ENCODE peak calls at places on chromosomes 1 and 21, in six cellular contexts. One of them, this sample, is unnamed. For H3K79me1, the result is how much of the 10 kb centered on the place peaks cover.

GRCh38 chr21:39392296-39392695 is 43.4 kb upstream of the HMGN1 start:
- DNase-seq in H1: no peak
- DNase-seq in trophoblast cell: no peak
- DNase-seq in mesenchymal stem cell: no peak
- DNase-seq in IMR-90: no peak
- DNase-seq in neuronal stem cell: no peak
- DNase-seq in this sample: no peak

GRCh38 chr1:6208723-6209660 is 3.1 kb downstream of the RNF207 start:
- DNase-seq in IMR-90: peak
- DNase-seq in mesenchymal stem cell: peak
- DNase-seq in neuronal stem cell: peak
- DNase-seq in H1: no peak
- DNase-seq in trophoblast cell: peak
- DNase-seq in this sample: peak

GRCh38 chr1:16233431-16233830 is 3.6 kb downstream of the CPLANE2 start:
- DNase-seq in trophoblast cell: no peak
- DNase-seq in neuronal stem cell: no peak
- DNase-seq in mesenchymal stem cell: no peak
- DNase-seq in IMR-90: no peak
- DNase-seq in H1: no peak
- DNase-seq in this sample: no peak

GRCh38 chr1:62356257-62356835 is 37.1 kb upstream of the KANK4 start:
- DNase-seq in H1: no peak
- DNase-seq in trophoblast cell: peak
- DNase-seq in mesenchymal stem cell: peak
- DNase-seq in neuronal stem cell: no peak
- DNase-seq in IMR-90: peak
- DNase-seq in this sample: no peak

GRCh38 chr1:117663156-117663902 is 57.5 kb downstream of the TENT5C start:
- DNase-seq in neuronal stem cell: no peak
- DNase-seq in mesenchymal stem cell: no peak
- DNase-seq in H1: no peak
- DNase-seq in trophoblast cell: no peak
- DNase-seq in IMR-90: no peak
- DNase-seq in this sample: no peak

GRCh38 chr1:111903858-111904449 is 85.5 kb downstream of the KCND3 start:
- DNase-seq in mesenchymal stem cell: no peak
- DNase-seq in trophoblast cell: no peak
- DNase-seq in neuronal stem cell: no peak
- DNase-seq in H1: no peak
- DNase-seq in IMR-90: no peak
- DNase-seq in this sample: no peak

GRCh38 chr1:209008586-209008985 is 574.9 kb upstream of the CAMK1G start:
- DNase-seq in neuronal stem cell: no peak
- DNase-seq in mesenchymal stem cell: no peak
- DNase-seq in H1: no peak
- DNase-seq in IMR-90: no peak
- DNase-seq in trophoblast cell: no peak
- DNase-seq in this sample: no peak

GRCh38 chr1:214416417-214417212 is 134.8 kb downstream of the PTPN14 start:
- DNase-seq in IMR-90: peak
- DNase-seq in H1: no peak
- DNase-seq in neuronal stem cell: no peak
- DNase-seq in trophoblast cell: no peak
- DNase-seq in mesenchymal stem cell: peak
- DNase-seq in this sample: no peak

GRCh38 chr1:76939107-76939816 is 72.0 kb downstream of the ST6GALNAC5 start:
- DNase-seq in mesenchymal stem cell: peak
- DNase-seq in neuronal stem cell: peak
- DNase-seq in H1: no peak
- DNase-seq in trophoblast cell: no peak
- DNase-seq in IMR-90: peak
- DNase-seq in this sample: no peak

GRCh38 chr21:31786164-31786920 is 54.4 kb upstream of the SCAF4 start:
- DNase-seq in neuronal stem cell: no peak
- DNase-seq in IMR-90: no peak
- DNase-seq in H1: no peak
- DNase-seq in mesenchymal stem cell: no peak
- DNase-seq in trophoblast cell: peak
- DNase-seq in this sample: no peak

GRCh38 chr1:154178006-154178405 is 13.9 kb downstream of the TPM3 start:
- DNase-seq in IMR-90: no peak
- DNase-seq in H1: no peak
- DNase-seq in trophoblast cell: no peak
- DNase-seq in mesenchymal stem cell: no peak
- DNase-seq in neuronal stem cell: no peak
- DNase-seq in this sample: no peak

GRCh38 chr1:101373570-101373969 is 136.8 kb downstream of the S1PR1 start:
- DNase-seq in H1: no peak
- DNase-seq in mesenchymal stem cell: no peak
- DNase-seq in neuronal stem cell: no peak
- DNase-seq in IMR-90: no peak
- DNase-seq in trophoblast cell: no peak
- DNase-seq in this sample: no peak

GRCh38 chr1:64209221-64209620 is 5.8 kb downstream of the UBE2U start:
- DNase-seq in H1: no peak
- DNase-seq in mesenchymal stem cell: no peak
- DNase-seq in neuronal stem cell: no peak
- DNase-seq in trophoblast cell: peak
- DNase-seq in IMR-90: no peak
- DNase-seq in this sample: no peak

GRCh38 chr1:9816199-9816598 is 7.6 kb downstream of the CLSTN1 start:
- DNase-seq in trophoblast cell: no peak
- DNase-seq in neuronal stem cell: no peak
- DNase-seq in mesenchymal stem cell: no peak
- DNase-seq in IMR-90: peak
- DNase-seq in H1: no peak
- DNase-seq in this sample: no peak

GRCh38 chr1:1946540-1946939 is 27.5 kb upstream of the TMEM52 start:
- DNase-seq in IMR-90: peak
- DNase-seq in neuronal stem cell: no peak
- DNase-seq in trophoblast cell: no peak
- DNase-seq in mesenchymal stem cell: no peak
- DNase-seq in H1: no peak
- DNase-seq in this sample: no peak

GRCh38 chr1:151472852-151473731 is 13.8 kb upstream of the POGZ start:
- DNase-seq in trophoblast cell: peak
- DNase-seq in neuronal stem cell: peak
- DNase-seq in IMR-90: peak
- DNase-seq in mesenchymal stem cell: peak
- DNase-seq in H1: no peak
- DNase-seq in this sample: peak

GRCh38 chr1:178946855-178947687 is 76.2 kb upstream of the ANGPTL1 start:
- DNase-seq in H1: no peak
- DNase-seq in trophoblast cell: no peak
- DNase-seq in mesenchymal stem cell: no peak
- DNase-seq in neuronal stem cell: no peak
- DNase-seq in IMR-90: no peak
- DNase-seq in this sample: no peak

GRCh38 chr21:38129711-38130110 is 127.1 kb upstream of the KCNJ15 start:
- DNase-seq in IMR-90: no peak
- DNase-seq in trophoblast cell: no peak
- DNase-seq in neuronal stem cell: no peak
- DNase-seq in mesenchymal stem cell: no peak
- DNase-seq in H1: no peak
- DNase-seq in this sample: no peak

GRCh38 chr21:35219291-35219690 is 170.2 kb upstream of the RUNX1 start:
- DNase-seq in IMR-90: no peak
- DNase-seq in mesenchymal stem cell: no peak
- DNase-seq in H1: no peak
- DNase-seq in trophoblast cell: no peak
- DNase-seq in neuronal stem cell: no peak
- DNase-seq in this sample: no peak

GRCh38 chr1:4180066-4180735 is 280.1 kb upstream of the C1orf174 start:
- DNase-seq in neuronal stem cell: no peak
- DNase-seq in mesenchymal stem cell: no peak
- DNase-seq in trophoblast cell: no peak
- DNase-seq in H1: no peak
- DNase-seq in IMR-90: no peak
- DNase-seq in this sample: no peak

GRCh38 chr1:31779687-31780086 is 15.5 kb upstream of the ADGRB2 start:
- DNase-seq in trophoblast cell: no peak
- DNase-seq in mesenchymal stem cell: no peak
- DNase-seq in IMR-90: no peak
- DNase-seq in neuronal stem cell: no peak
- DNase-seq in H1: no peak
- DNase-seq in this sample: no peak

GRCh38 chr1:166924829-166925541 is 48.9 kb upstream of the TADA1 start:
- DNase-seq in neuronal stem cell: no peak
- DNase-seq in IMR-90: no peak
- DNase-seq in mesenchymal stem cell: no peak
- DNase-seq in H1: no peak
- DNase-seq in trophoblast cell: no peak
- DNase-seq in this sample: no peak

GRCh38 chr1:47578026-47578861 is 140.4 kb downstream of the FOXD2 start:
- DNase-seq in trophoblast cell: no peak
- DNase-seq in mesenchymal stem cell: peak
- DNase-seq in neuronal stem cell: no peak
- DNase-seq in H1: no peak
- DNase-seq in IMR-90: no peak
- DNase-seq in this sample: no peak

GRCh38 chr1:165842363-165843129 is 15.1 kb downstream of the UCK2 start:
- DNase-seq in trophoblast cell: no peak
- DNase-seq in IMR-90: peak
- DNase-seq in neuronal stem cell: no peak
- DNase-seq in mesenchymal stem cell: peak
- DNase-seq in H1: no peak
- DNase-seq in this sample: no peak

GRCh38 chr1:4733446-4734175 is 79.2 kb downstream of the AJAP1 start:
- DNase-seq in neuronal stem cell: no peak
- DNase-seq in IMR-90: no peak
- DNase-seq in mesenchymal stem cell: no peak
- DNase-seq in trophoblast cell: no peak
- DNase-seq in H1: no peak
- DNase-seq in this sample: no peak

GRCh38 chr21:27372381-27372780 is 405.5 kb upstream of the ADAMTS5 start:
- DNase-seq in mesenchymal stem cell: no peak
- DNase-seq in neuronal stem cell: no peak
- DNase-seq in trophoblast cell: no peak
- DNase-seq in IMR-90: no peak
- DNase-seq in H1: no peak
- DNase-seq in this sample: no peak

GRCh38 chr1:220680085-220680687 is 10.0 kb upstream of the C1orf115 start:
- DNase-seq in H1: no peak
- DNase-seq in IMR-90: peak
- DNase-seq in mesenchymal stem cell: peak
- DNase-seq in neuronal stem cell: peak
- DNase-seq in trophoblast cell: peak
- DNase-seq in this sample: no peak

GRCh38 chr1:212792396-212792908 is 758 bp downstream of the TATDN3 start:
- DNase-seq in mesenchymal stem cell: no peak
- DNase-seq in H1: no peak
- DNase-seq in neuronal stem cell: no peak
- DNase-seq in IMR-90: no peak
- DNase-seq in trophoblast cell: no peak
- DNase-seq in this sample: no peak

GRCh38 chr21:33655591-33656221 is 13.4 kb downstream of the ITSN1 start:
- DNase-seq in IMR-90: peak
- DNase-seq in trophoblast cell: peak
- DNase-seq in mesenchymal stem cell: peak
- DNase-seq in neuronal stem cell: no peak
- DNase-seq in H1: no peak
- DNase-seq in this sample: peak

DNA sequence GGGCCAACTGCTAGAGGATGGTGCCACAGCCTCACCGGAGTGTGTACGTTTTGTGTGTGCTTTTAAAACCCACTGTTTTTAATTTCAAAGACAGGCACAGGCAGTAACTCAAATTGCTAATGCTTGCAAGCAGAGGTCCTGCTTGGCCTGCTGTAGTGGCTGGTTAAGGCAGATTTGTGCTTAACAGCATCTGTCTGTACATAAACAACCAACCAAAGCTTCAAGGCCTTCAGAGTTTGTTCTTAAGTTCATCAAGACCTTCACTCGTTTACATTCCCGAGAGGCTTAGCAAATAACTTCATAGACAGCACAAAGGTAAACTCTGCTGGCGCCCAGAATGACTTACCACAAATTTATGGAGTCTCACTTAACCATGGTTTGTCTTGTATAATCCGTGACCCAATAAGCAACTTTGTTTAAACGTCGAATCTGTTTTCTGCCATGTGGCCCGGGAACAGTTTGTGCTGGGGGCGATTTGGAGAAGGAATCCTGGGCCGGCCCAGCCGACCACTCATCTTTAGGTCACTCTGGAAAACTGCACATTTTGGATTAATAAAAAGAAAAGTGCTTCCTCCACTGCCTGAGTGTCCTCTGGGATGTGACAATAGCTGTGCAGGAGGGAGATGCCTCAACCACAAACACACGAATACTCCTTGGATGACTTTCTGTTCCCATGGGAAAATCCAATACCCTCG is 58.1 kb downstream of the CAPZB start:
- DNase-seq in IMR-90: peak
- DNase-seq in mesenchymal stem cell: peak
- DNase-seq in neuronal stem cell: no peak
- DNase-seq in trophoblast cell: no peak
- DNase-seq in H1: no peak
- DNase-seq in this sample: no peak
- H3K79me1 ChIP-seq in IMR-90: under half
- H3K79me1 ChIP-seq in mesenchymal stem cell: under half
- H3K79me1 ChIP-seq in neuronal stem cell: under half
- H3K79me1 ChIP-seq in trophoblast cell: under half
- H3K79me1 ChIP-seq in H1: under half
- H3K79me1 ChIP-seq in this sample: under half

GRCh38 chr1:232581932-232582331 is 48.0 kb downstream of the SIPA1L2 start:
- DNase-seq in IMR-90: no peak
- DNase-seq in mesenchymal stem cell: no peak
- DNase-seq in neuronal stem cell: no peak
- DNase-seq in trophoblast cell: no peak
- DNase-seq in H1: no peak
- DNase-seq in this sample: no peak
- H3K14ac ChIP-seq in IMR-90: no peak
- H3K14ac ChIP-seq in mesenchymal stem cell: no peak
- H3K14ac ChIP-seq in neuronal stem cell: no peak
- H3K14ac ChIP-seq in trophoblast cell: no peak
- H3K14ac ChIP-seq in H1: no peak
- H3K14ac ChIP-seq in this sample: no peak

GRCh38 chr1:54354899-54355298 is 51.3 kb downstream of the SSBP3 start:
- DNase-seq in IMR-90: no peak
- DNase-seq in neuronal stem cell: no peak
- DNase-seq in H1: no peak
- DNase-seq in trophoblast cell: no peak
- DNase-seq in mesenchymal stem cell: no peak
- DNase-seq in this sample: no peak
- H3K79me1 ChIP-seq in IMR-90: under half
- H3K79me1 ChIP-seq in neuronal stem cell: under half
- H3K79me1 ChIP-seq in H1: under half
- H3K79me1 ChIP-seq in trophoblast cell: under half
- H3K79me1 ChIP-seq in mesenchymal stem cell: under half
- H3K79me1 ChIP-seq in this sample: under half

GRCh38 chr1:37651803-37652202 is 17.1 kb upstream of the RSPO1 start:
- DNase-seq in trophoblast cell: no peak
- DNase-seq in IMR-90: no peak
- DNase-seq in neuronal stem cell: no peak
- DNase-seq in mesenchymal stem cell: no peak
- DNase-seq in H1: no peak
- DNase-seq in this sample: no peak
- H3K14ac ChIP-seq in trophoblast cell: no peak
- H3K14ac ChIP-seq in IMR-90: no peak
- H3K14ac ChIP-seq in neuronal stem cell: peak
- H3K14ac ChIP-seq in mesenchymal stem cell: peak
- H3K14ac ChIP-seq in H1: no peak
- H3K14ac ChIP-seq in this sample: no peak

This sample was measured in H9.